ENCODE peak calls at places on chromosomes 3 and 15, in four cellular contexts. T is AG09309; W is CD8-positive, alpha-beta T cell; X is GM23248. P is an unnamed sample.

GRCh38 chr3:64867204-64867603 is 179.4 kb upstream of the ADAMTS9 start:
- DNase-seq in T (no peak), W (no peak), X (no peak), P (no peak)

GRCh38 chr3:74089854-74090253 is 465.1 kb upstream of the PDZRN3 start:
- DNase-seq in T (no peak), W (no peak), X (peak), P (no peak)

GRCh38 chr3:143897558-143898305 is 49.5 kb upstream of the SLC9A9 start:
- DNase-seq in T (peak), W (no peak), X (peak), P (no peak)

GRCh38 chr3:45821127-45821526 is 20.8 kb downstream of the LZTFL1 start:
- DNase-seq in T (no peak), W (no peak), X (no peak), P (no peak)

GRCh38 chr15:80614711-80615360 is 80.3 kb upstream of the ABHD17C start:
- DNase-seq in T (no peak), W (no peak), X (no peak), P (no peak)

GRCh38 chr3:121998030-121998580 is 23.9 kb downstream of the ILDR1 start:
- DNase-seq in T (no peak), W (no peak), X (peak), P (no peak)

GRCh38 chr3:192422321-192422997 is 304.9 kb downstream of the FGF12 start:
- DNase-seq in T (no peak), W (no peak), X (peak), P (no peak)

GRCh38 chr15:65079580-65079979 is 3.0 kb downstream of the KBTBD13 start:
- DNase-seq in T (no peak), W (no peak), X (no peak), P (no peak)

GRCh38 chr3:48661501-48662139 is 1.1 kb downstream of the CELSR3 start:
- DNase-seq in T (no peak), W (peak), X (peak), P (no peak)

GRCh38 chr3:110456001-110456400 is 615.6 kb upstream of the NECTIN3 start:
- DNase-seq in T (no peak), W (no peak), X (no peak), P (no peak)

GRCh38 chr3:154971771-154972326 is 108.3 kb upstream of the MME start:
- DNase-seq in T (peak), W (no peak), X (peak), P (no peak)

GRCh38 chr3:23629181-23629893 is 176.4 kb upstream of the UBE2E1 start:
- DNase-seq in T (no peak), W (no peak), X (peak), P (no peak)

GRCh38 chr15:50135123-50135541 is 16.1 kb upstream of the ATP8B4 start:
- DNase-seq in T (no peak), W (no peak), X (peak), P (no peak)

GRCh38 chr3:139830817-139831216 is 104.2 kb upstream of the CLSTN2 start:
- DNase-seq in T (no peak), W (no peak), X (no peak), P (peak)